ENCODE peak calls at places on chromosomes 4 and X, in eight cellular contexts. T, P, V, R, O, D, J and E are unnamed samples.
A peak's percentile ranks its signal among the peaks of the same experiment; 100 is the strongest.

GRCh38 chr4:185787926-185788679 is 23.9 kb downstream of the SORBS2 start:
- DNase-seq in T (no peak), P (no peak), V (no peak), R (no peak), O (no peak), D (no peak), J (no peak), E (no peak)

GRCh38 chr4:66855956-66856355 is 689.3 kb downstream of the CENPC start:
- DNase-seq in T (no peak), P (no peak), V (peak; percentile 59), R (no peak), O (peak; percentile 29), D (no peak), J (no peak), E (peak; percentile 3)

GRCh38 chrX:109987884-109988283 is 15.0 kb upstream of the TMEM164 start:
- DNase-seq in T (no peak), P (no peak), V (no peak), R (no peak), O (peak; percentile 45), D (no peak), J (no peak), E (no peak)

GRCh38 chrX:107676559-107677378 is 48.5 kb downstream of the PRPS1 start:
- DNase-seq in T (peak; percentile 23), P (peak; percentile 35), V (peak; percentile 92), R (no peak), O (peak; percentile 92), D (peak; percentile 76), J (peak; percentile 94), E (peak; percentile 96)

GRCh38 chrX:110006826-110007375 is 4.0 kb downstream of the TMEM164 start:
- DNase-seq in T (no peak), P (no peak), V (no peak), R (no peak), O (peak; percentile 34), D (no peak), J (peak; percentile 61), E (peak; percentile 53)

GRCh38 chrX:106168107-106168506 is at the start of gene PWWP3B:
- DNase-seq in T (peak; percentile 2), P (no peak), V (no peak), R (no peak), O (no peak), D (no peak), J (peak; percentile 63), E (peak; percentile 48)

GRCh38 chr4:179624768-179625181 is 2182.5 kb upstream of the AGA start:
- DNase-seq in T (no peak), P (no peak), V (peak; percentile 25), R (no peak), O (no peak), D (no peak), J (no peak), E (peak; percentile 19)

GRCh38 chr4:72031868-72032619 is at the start of gene NPFFR2:
- DNase-seq in T (no peak), P (no peak), V (peak; percentile 37), R (no peak), O (no peak), D (no peak), J (no peak), E (peak; percentile 9)

GRCh38 chr4:107913283-107913899 is 18.0 kb upstream of the CYP2U1 start:
- DNase-seq in T (peak; percentile 5), P (peak; percentile 60), V (peak; percentile 47), R (peak; percentile 17), O (peak; percentile 72), D (no peak), J (peak; percentile 53), E (peak; percentile 73)

GRCh38 chr4:1194028-1194900 is 21.9 kb upstream of the SPON2 start:
- DNase-seq in T (peak; percentile 66), P (peak; percentile 67), V (peak; percentile 29), R (no peak), O (peak; percentile 40), D (no peak), J (peak; percentile 76), E (peak; percentile 59)

GRCh38 chrX:136630881-136631280 is 17.1 kb upstream of the CD40LG start:
- DNase-seq in T (no peak), P (no peak), V (no peak), R (no peak), O (no peak), D (no peak), J (no peak), E (no peak)

GRCh38 chrX:154477891-154478477 is 1.1 kb downstream of the LAGE3 start:
- DNase-seq in T (no peak), P (peak; percentile 41), V (no peak), R (no peak), O (no peak), D (no peak), J (no peak), E (no peak)

GRCh38 chr4:167084326-167084725 is 150.0 kb downstream of the SPOCK3 start:
- DNase-seq in T (no peak), P (no peak), V (no peak), R (no peak), O (no peak), D (no peak), J (no peak), E (no peak)

GRCh38 chrX:119686087-119686639 is 6.8 kb downstream of the SEPTIN6 start:
- DNase-seq in T (no peak), P (no peak), V (no peak), R (no peak), O (peak; percentile 44), D (peak; percentile 78), J (no peak), E (no peak)

GRCh38 chr4:82500830-82501229 is 61.0 kb downstream of the TMEM150C start:
- DNase-seq in T (no peak), P (peak; percentile 79), V (no peak), R (no peak), O (no peak), D (peak; percentile 7), J (no peak), E (no peak)

GRCh38 chr4:55545133-55545532 is 1.6 kb downstream of the CLOCK start:
- DNase-seq in T (no peak), P (no peak), V (no peak), R (no peak), O (peak; percentile 25), D (peak; percentile 1), J (no peak), E (peak; percentile 44)

GRCh38 chrX:18668468-18668867 is 3.4 kb downstream of the RS1 start:
- DNase-seq in T (no peak), P (no peak), V (no peak), R (no peak), O (no peak), D (no peak), J (no peak), E (no peak)

GRCh38 chr4:13325744-13326143 is 158.4 kb downstream of the RAB28 start:
- DNase-seq in T (no peak), P (no peak), V (no peak), R (no peak), O (no peak), D (no peak), J (no peak), E (no peak)

GRCh38 chr4:64713256-64713840 is 304.1 kb upstream of the TECRL start:
- DNase-seq in T (no peak), P (no peak), V (peak; percentile 4), R (peak; percentile 10), O (peak; percentile 10), D (peak; percentile 2), J (no peak), E (peak; percentile 28)

GRCh38 chr4:45554423-45554822 is 569.4 kb downstream of the GABRG1 start:
- DNase-seq in T (no peak), P (no peak), V (no peak), R (no peak), O (no peak), D (no peak), J (no peak), E (peak; percentile 14)

GRCh38 chrX:39440734-39441305 is 639.6 kb downstream of the MID1IP1 start:
- DNase-seq in T (no peak), P (no peak), V (no peak), R (no peak), O (no peak), D (no peak), J (no peak), E (no peak)

GRCh38 chr4:217891-218290 is 87.4 kb downstream of the ZNF732 start:
- DNase-seq in T (no peak), P (no peak), V (no peak), R (no peak), O (no peak), D (no peak), J (no peak), E (no peak)